ENCODE peak calls at places on chromosomes 16 and 17, in eight cellular contexts. I is fibroblast of lung, F is choroid plexus epithelial cell, Z is hypothalamus, V is NCI-H187, W is uterus, E is aorta, K is right cardiac atrium. R is an unnamed sample.

GRCh38 chr16:81889896-81890634 is 111.0 kb downstream of the PLCG2 start:
- DNase-seq in K (no peak), E (no peak), V (no peak), W (peak), I (peak), F (peak), Z (peak), R (peak)

GRCh38 chr16:23432176-23433128 is 20.5 kb downstream of the COG7 start:
- DNase-seq in Z (no peak), K (no peak), V (no peak), F (peak), I (no peak), W (no peak), E (no peak), R (no peak)

GRCh38 chr17:8362651-8363332 is 13.7 kb downstream of the KRABD2 start:
- DNase-seq in W (no peak), Z (no peak), F (peak), V (no peak), K (no peak), E (no peak), I (no peak), R (no peak)

GRCh38 chr16:5412721-5413120 is 315.1 kb upstream of the EEF2KMT start:
- DNase-seq in E (no peak), K (no peak), V (peak), I (no peak), W (no peak), F (no peak), Z (no peak), R (no peak)

GRCh38 chr16:85180047-85180878 is 68.0 kb upstream of the CIBAR2 start:
- DNase-seq in K (peak), F (no peak), Z (no peak), V (no peak), E (no peak), I (no peak), W (no peak), R (no peak)

GRCh38 chr17:27106982-27107360 is 186.9 kb upstream of the WSB1 start:
- DNase-seq in I (no peak), V (no peak), K (no peak), F (no peak), W (no peak), E (no peak), Z (no peak), R (no peak)

GRCh38 chr17:17149520-17150449 is 56.3 kb downstream of the PLD6 start:
- DNase-seq in F (no peak), W (no peak), K (no peak), V (no peak), E (no peak), Z (no peak), I (no peak), R (no peak)

GRCh38 chr16:85335584-85336492 is 223.6 kb upstream of the CIBAR2 start:
- DNase-seq in V (no peak), W (no peak), I (peak), K (no peak), Z (no peak), E (no peak), F (peak), R (no peak)

GRCh38 chr17:21280081-21280518 is 4.4 kb upstream of the MAP2K3 start:
- DNase-seq in F (peak), I (peak), K (peak), Z (peak), E (peak), W (peak), V (peak), R (peak)

GRCh38 chr17:48639136-48639535 is 13.0 kb upstream of the HOXB9 start:
- DNase-seq in E (no peak), I (no peak), V (no peak), W (no peak), F (no peak), K (no peak), Z (no peak), R (no peak)

GRCh38 chr16:81511371-81511770 is 66.8 kb downstream of the CMIP start:
- DNase-seq in V (no peak), F (peak), Z (no peak), W (no peak), K (no peak), E (no peak), I (peak), R (no peak)

GRCh38 chr17:57697197-57697596 is 47.9 kb downstream of the CCDC182 start:
- DNase-seq in W (no peak), Z (no peak), K (no peak), I (no peak), F (no peak), E (no peak), V (no peak), R (no peak)

GRCh38 chr16:10625595-10626357 is 45.4 kb upstream of the EMP2 start:
- DNase-seq in W (no peak), F (peak), I (peak), V (no peak), K (no peak), Z (no peak), E (no peak), R (no peak)

GRCh38 chr17:14301761-14302401 is 1.0 kb downstream of the HS3ST3B1 start:
- DNase-seq in V (no peak), I (peak), W (no peak), F (peak), K (peak), E (peak), Z (no peak), R (no peak)

GRCh38 chr17:56009795-56010715 is 143.2 kb upstream of the ANKFN1 start:
- DNase-seq in W (no peak), E (no peak), V (no peak), I (no peak), K (no peak), F (no peak), Z (no peak), R (no peak)

GRCh38 chr16:49330562-49331201 is 42.9 kb upstream of the C16orf78 start:
- DNase-seq in W (no peak), V (no peak), K (no peak), Z (no peak), E (no peak), F (no peak), I (no peak), R (no peak)

GRCh38 chr17:76659928-76660614 is 16.5 kb upstream of the ST6GALNAC1 start:
- DNase-seq in W (no peak), K (no peak), F (no peak), Z (no peak), V (no peak), I (peak), E (no peak), R (no peak)

GRCh38 chr17:17683710-17684365 is 2.6 kb downstream of the RAI1 start:
- DNase-seq in V (no peak), I (no peak), F (no peak), Z (no peak), W (no peak), E (no peak), K (no peak), R (no peak)

GRCh38 chr17:31854672-31855071 is 4.4 kb downstream of the COPRS start:
- DNase-seq in I (no peak), K (no peak), Z (no peak), V (no peak), E (no peak), W (no peak), F (peak), R (no peak)

GRCh38 chr17:80195671-80196529 is 24.2 kb downstream of the SGSH start:
- DNase-seq in K (no peak), W (no peak), I (no peak), F (peak), Z (no peak), E (no peak), V (no peak), R (no peak)

GRCh38 chr16:22073350-22073749 is 19.0 kb upstream of the VWA3A start:
- DNase-seq in E (no peak), I (no peak), K (no peak), F (peak), Z (no peak), W (no peak), V (no peak), R (no peak)

GRCh38 chr17:76951375-76951905 is 83.2 kb downstream of the MGAT5B start:
- DNase-seq in I (no peak), V (no peak), E (peak), W (no peak), K (no peak), Z (no peak), F (no peak), R (no peak)

GRCh38 chr17:57458718-57459285 is 202.5 kb downstream of the MSI2 start:
- DNase-seq in E (no peak), V (no peak), I (no peak), Z (no peak), K (no peak), F (no peak), W (no peak), R (no peak)

GRCh38 chr16:67013238-67013822 is 15.6 kb upstream of the CBFB start:
- DNase-seq in W (no peak), V (no peak), I (no peak), E (peak), K (no peak), Z (peak), F (no peak), R (peak)

GRCh38 chr17:61323696-61324539 is 75.7 kb upstream of the TBX2 start:
- DNase-seq in K (no peak), W (no peak), I (no peak), V (no peak), E (no peak), F (peak), Z (no peak), R (no peak)

GRCh38 chr16:89110641-89111040 is 17.0 kb downstream of the ACSF3 start:
- DNase-seq in V (no peak), E (peak), F (no peak), W (no peak), I (no peak), K (no peak), Z (no peak), R (no peak)

GRCh38 chr16:85615014-85615851 is 2.1 kb downstream of the GSE1 start:
- DNase-seq in Z (no peak), I (no peak), W (no peak), F (no peak), E (no peak), V (peak), K (peak), R (peak)

GRCh38 chr17:49946964-49947584 is 21.9 kb upstream of the DLX4 start:
- DNase-seq in I (no peak), K (no peak), V (no peak), F (no peak), W (no peak), E (no peak), Z (no peak), R (no peak)

GRCh38 chr16:6969594-6969993 is 363.1 kb upstream of the RBFOX1 start:
- DNase-seq in Z (no peak), F (no peak), V (no peak), K (no peak), E (no peak), I (no peak), W (no peak), R (no peak)

GRCh38 chr16:81589975-81590650 is 145.5 kb downstream of the CMIP start:
- DNase-seq in W (no peak), K (no peak), Z (no peak), I (no peak), F (no peak), E (peak), V (no peak), R (no peak)